ENCODE peak calls at places on chromosomes 2 and 18, in eight cellular contexts. D, Y, A, H, P, M, T and I are unnamed samples.

GRCh38 chr2:136225950-136226835 is 108.2 kb upstream of the CXCR4 start:
- DNase-seq in D (no peak), Y (no peak), A (no peak), H (no peak), P (no peak), M (no peak), T (no peak), I (no peak)

GRCh38 chr18:44518091-44518490 is 162.6 kb upstream of the SETBP1 start:
- DNase-seq in D (no peak), Y (no peak), A (no peak), H (no peak), P (no peak), M (no peak), T (no peak), I (no peak)

GRCh38 chr2:214593723-214594122 is 182.9 kb downstream of the VWC2L start:
- DNase-seq in D (no peak), Y (no peak), A (no peak), H (no peak), P (no peak), M (no peak), T (no peak), I (peak; percentile 80)

GRCh38 chr2:120239488-120240287 is 13.0 kb upstream of the RALB start:
- DNase-seq in D (no peak), Y (peak; percentile 47), A (peak; percentile 47), H (no peak), P (no peak), M (no peak), T (no peak), I (no peak)

GRCh38 chr2:85811173-85811849 is 57.5 kb downstream of the ATOH8 start:
- DNase-seq in D (no peak), Y (no peak), A (peak; percentile 63), H (peak; percentile 69), P (peak; percentile 79), M (no peak), T (no peak), I (no peak)

GRCh38 chr18:59706499-59706898 is 9.3 kb upstream of the CCBE1 start:
- DNase-seq in D (no peak), Y (no peak), A (no peak), H (no peak), P (no peak), M (no peak), T (no peak), I (no peak)

GRCh38 chr2:218780851-218781690 is 876 bp upstream of the CYP27A1 start:
- DNase-seq in D (no peak), Y (no peak), A (no peak), H (peak; percentile 71), P (peak; percentile 68), M (no peak), T (no peak), I (no peak)

GRCh38 chr18:44508474-44508873 is 172.2 kb upstream of the SETBP1 start:
- DNase-seq in D (no peak), Y (no peak), A (no peak), H (no peak), P (no peak), M (no peak), T (no peak), I (no peak)

GRCh38 chr2:160490760-160491367 is 2.7 kb downstream of the RBMS1 start:
- DNase-seq in D (no peak), Y (no peak), A (no peak), H (no peak), P (no peak), M (no peak), T (no peak), I (no peak)

GRCh38 chr2:167052825-167053224 is 164.5 kb downstream of the XIRP2 start:
- DNase-seq in D (no peak), Y (no peak), A (no peak), H (no peak), P (no peak), M (no peak), T (no peak), I (peak; percentile 45)

GRCh38 chr18:79798346-79798998 is 734 bp downstream of the KCNG2 start:
- DNase-seq in D (no peak), Y (no peak), A (no peak), H (no peak), P (peak; percentile 63), M (no peak), T (no peak), I (no peak)
- H3K4me3 ChIP-seq in D (peak overlapping the region; percentile 37), Y (no peak overlapping the region), A (peak overlapping the region; percentile 57), H (peak overlapping the region; percentile 32), P (peak overlapping the region; percentile 26), M (no peak overlapping the region), T (peak overlapping the region; percentile 32), I (peak overlapping the region; percentile 46)

GRCh38 chr2:135052042-135052876 is at the start of gene RAB3GAP1:
- DNase-seq in D (peak; percentile 87), Y (peak; percentile 81), A (peak; percentile 73), H (peak; percentile 69), P (peak; percentile 89), M (peak; percentile 86), T (peak; percentile 54), I (peak; percentile 41)

GRCh38 chr2:135056790-135057189 is 4.7 kb downstream of the RAB3GAP1 start:
- DNase-seq in D (no peak), Y (no peak), A (no peak), H (no peak), P (no peak), M (peak; percentile 70), T (no peak), I (no peak)

GRCh38 chr2:135052997-135053474 is 944 bp downstream of the RAB3GAP1 start:
- DNase-seq in D (peak; percentile 45), Y (no peak), A (no peak), H (no peak), P (no peak), M (peak; percentile 7), T (no peak), I (no peak)

GRCh38 chr2:135059577-135059976 is 7.5 kb downstream of the RAB3GAP1 start:
- DNase-seq in D (no peak), Y (no peak), A (no peak), H (no peak), P (no peak), M (no peak), T (no peak), I (no peak)

DNA sequence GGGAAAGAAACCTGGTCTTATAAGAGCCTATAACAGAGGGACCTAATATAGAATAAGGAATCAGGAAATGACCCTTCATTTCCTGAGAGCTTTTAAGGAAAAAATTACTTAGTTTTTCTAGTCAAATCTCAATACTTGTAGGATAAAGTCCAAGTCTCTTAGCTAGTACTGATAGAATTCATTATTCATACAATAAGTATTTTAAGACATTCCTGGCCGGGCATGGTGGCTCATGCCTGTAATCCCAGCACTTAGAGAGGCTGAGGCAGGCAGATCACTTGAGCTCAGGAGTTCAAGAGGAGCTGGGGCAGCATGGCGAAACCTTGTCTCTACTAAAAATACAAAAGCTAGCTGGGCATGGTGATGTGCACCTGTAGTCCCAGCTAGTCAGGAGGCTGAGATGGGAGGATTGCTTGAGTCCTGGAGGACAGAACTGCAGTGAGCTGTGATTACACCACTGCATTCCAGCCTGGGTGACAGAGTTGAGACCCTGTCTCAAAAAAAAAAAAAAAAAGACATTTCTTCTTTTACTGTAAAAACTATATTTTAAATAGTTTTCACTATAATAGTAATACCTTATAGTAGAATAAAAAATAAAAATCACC is 3.2 kb downstream of the RAB3GAP1 start:
- DNase-seq in D (no peak), Y (no peak), A (no peak), H (no peak), P (no peak), M (no peak), T (no peak), I (peak; percentile 24)
- H3K27ac ChIP-seq in D (no peak overlapping the region), Y (no peak overlapping the region), A (peak overlapping the region; percentile 39), H (no peak overlapping the region), P (no peak overlapping the region), M (peak overlapping the region; percentile 23), T (no peak overlapping the region), I (peak overlapping the region; percentile 55)

DNA sequence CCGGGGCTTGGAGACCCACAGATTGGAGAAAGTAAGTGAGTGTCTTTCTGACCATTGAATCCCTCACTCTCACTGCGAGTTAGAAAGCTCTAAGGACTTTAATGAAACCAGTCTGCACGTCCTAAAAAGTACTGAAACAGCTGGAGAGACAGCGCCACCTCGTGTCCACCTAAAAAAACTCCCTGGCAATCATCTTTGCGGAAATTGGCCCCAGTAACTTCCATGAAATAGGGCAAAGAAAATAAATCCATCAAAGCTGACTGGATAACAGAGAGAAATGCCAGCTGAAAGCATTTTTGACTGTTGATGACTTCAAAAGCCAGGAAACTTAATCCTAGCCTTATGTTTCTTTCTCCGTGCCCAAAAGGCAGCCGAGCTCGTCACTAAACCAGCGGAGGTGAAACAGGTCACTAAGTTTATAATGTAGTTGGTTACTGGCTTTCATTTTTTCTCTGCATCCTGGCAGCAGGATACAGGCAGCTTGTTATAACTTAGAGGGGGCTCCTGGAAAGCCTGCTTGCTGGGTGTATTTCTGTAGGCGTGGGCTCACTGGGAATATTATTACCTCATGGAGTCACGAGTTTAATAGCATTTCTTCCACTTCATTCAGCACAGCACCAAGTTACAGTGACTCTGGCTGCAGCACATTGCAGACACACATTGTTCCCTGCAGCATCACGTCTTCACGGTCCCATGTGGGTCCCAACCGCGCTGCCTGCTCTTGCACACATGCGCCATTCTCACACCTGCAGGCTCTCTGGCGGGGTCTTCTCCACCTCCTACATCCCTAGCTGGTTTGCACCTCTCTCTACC is 266.5 kb downstream of the HRH4 start:
- DNase-seq in D (no peak), Y (peak; percentile 57), A (peak; percentile 42), H (peak; percentile 51), P (no peak), M (peak; percentile 72), T (no peak), I (peak; percentile 57)
- TF ChIP-seq CTCF in D (peak; percentile 79), Y (peak; percentile 83), A (peak; percentile 85), H (peak; percentile 78), P (peak; percentile 77), M (peak; percentile 96), T (peak; percentile 88), I (peak; percentile 89)

DNA sequence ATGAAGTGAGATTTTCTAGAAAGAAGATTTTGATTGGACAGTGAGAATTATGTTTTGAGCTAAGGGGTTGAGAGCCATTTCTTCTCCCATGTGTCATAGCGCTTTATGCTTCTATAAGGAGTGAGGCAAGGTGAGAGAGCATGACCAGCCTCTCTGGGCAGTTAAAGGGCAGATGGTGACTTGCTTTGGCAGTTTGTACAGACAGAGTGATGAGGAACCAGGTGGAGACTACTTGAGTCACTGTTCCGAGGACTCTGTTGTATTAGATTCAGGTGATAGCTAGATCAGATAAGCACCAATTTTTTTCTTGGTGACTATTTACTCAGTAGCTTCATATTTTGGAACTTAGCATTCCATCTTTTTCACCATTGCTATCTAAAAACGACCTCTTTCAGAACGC is 4.5 kb downstream of the CRIM1 start:
- DNase-seq in D (no peak), Y (no peak), A (no peak), H (no peak), P (no peak), M (no peak), T (no peak), I (no peak)
- H3K4me3 ChIP-seq in D (peak overlapping the region; percentile 86), Y (no peak overlapping the region), A (no peak overlapping the region), H (no peak overlapping the region), P (no peak overlapping the region), M (no peak overlapping the region), T (no peak overlapping the region), I (peak overlapping the region; percentile 37)